ENCODE peak calls at places on chromosome 17, in four cellular contexts. One of them, this sample, is unnamed.

GRCh38 chr17:77772461-77772897 is 186.0 kb upstream of the TNRC6C start:
- DNase-seq in uterus: no peak
- DNase-seq in DMS 273 treated with DMSO at 0.1 percent for 48 hours: peak
- DNase-seq in A549: peak
- DNase-seq in this sample: no peak

GRCh38 chr17:21842332-21843317 is 150.3 kb downstream of the KCNJ18 start:
- DNase-seq in DMS 273 treated with DMSO at 0.1 percent for 48 hours: no peak
- DNase-seq in uterus: no peak
- DNase-seq in A549: no peak
- DNase-seq in this sample: no peak

GRCh38 chr17:44587339-44587738 is 30.1 kb downstream of the FZD2 start:
- DNase-seq in DMS 273 treated with DMSO at 0.1 percent for 48 hours: no peak
- DNase-seq in uterus: peak
- DNase-seq in A549: peak
- DNase-seq in this sample: no peak

GRCh38 chr17:50872710-50873424 is 6.7 kb upstream of the TOB1 start:
- DNase-seq in A549: no peak
- DNase-seq in DMS 273 treated with DMSO at 0.1 percent for 48 hours: no peak
- DNase-seq in uterus: no peak
- DNase-seq in this sample: no peak

GRCh38 chr17:16927641-16928321 is 44.1 kb downstream of the TNFRSF13B start:
- DNase-seq in uterus: no peak
- DNase-seq in A549: no peak
- DNase-seq in DMS 273 treated with DMSO at 0.1 percent for 48 hours: no peak
- DNase-seq in this sample: no peak

GRCh38 chr17:7261377-7262191 is 694 bp downstream of the CLDN7 start:
- DNase-seq in uterus: no peak
- DNase-seq in A549: no peak
- DNase-seq in DMS 273 treated with DMSO at 0.1 percent for 48 hours: no peak
- DNase-seq in this sample: no peak

GRCh38 chr17:64262422-64263260 is at the start of gene TEX2:
- DNase-seq in A549: peak
- DNase-seq in uterus: peak
- DNase-seq in DMS 273 treated with DMSO at 0.1 percent for 48 hours: peak
- DNase-seq in this sample: no peak

GRCh38 chr17:77905766-77906165 is 52.7 kb upstream of the TNRC6C start:
- DNase-seq in DMS 273 treated with DMSO at 0.1 percent for 48 hours: no peak
- DNase-seq in A549: no peak
- DNase-seq in uterus: no peak
- DNase-seq in this sample: no peak

GRCh38 chr17:57737450-57737849 is 7.6 kb downstream of the CCDC182 start:
- DNase-seq in DMS 273 treated with DMSO at 0.1 percent for 48 hours: no peak
- DNase-seq in A549: no peak
- DNase-seq in uterus: no peak
- DNase-seq in this sample: no peak

GRCh38 chr17:68594552-68594951 is 6.6 kb downstream of the FAM20A start:
- DNase-seq in A549: no peak
- DNase-seq in uterus: no peak
- DNase-seq in DMS 273 treated with DMSO at 0.1 percent for 48 hours: no peak
- DNase-seq in this sample: no peak

GRCh38 chr17:74427048-74427762 is 4.7 kb upstream of the GPRC5C start:
- DNase-seq in uterus: no peak
- DNase-seq in A549: no peak
- DNase-seq in DMS 273 treated with DMSO at 0.1 percent for 48 hours: peak
- DNase-seq in this sample: no peak

GRCh38 chr17:2137342-2138098 is 82.6 kb downstream of the HIC1 start:
- DNase-seq in A549: no peak
- DNase-seq in uterus: peak
- DNase-seq in DMS 273 treated with DMSO at 0.1 percent for 48 hours: no peak
- DNase-seq in this sample: no peak

GRCh38 chr17:50634123-50634914 is at the start of gene ABCC3:
- DNase-seq in uterus: no peak
- DNase-seq in A549: peak
- DNase-seq in DMS 273 treated with DMSO at 0.1 percent for 48 hours: no peak
- DNase-seq in this sample: no peak

GRCh38 chr17:43383372-43383771 is 15.4 kb upstream of the ARL4D start:
- DNase-seq in DMS 273 treated with DMSO at 0.1 percent for 48 hours: no peak
- DNase-seq in uterus: no peak
- DNase-seq in A549: no peak
- DNase-seq in this sample: no peak

GRCh38 chr17:32150358-32150757 is 8.1 kb downstream of the RHOT1 start:
- DNase-seq in A549: no peak
- DNase-seq in DMS 273 treated with DMSO at 0.1 percent for 48 hours: no peak
- DNase-seq in uterus: no peak
- DNase-seq in this sample: no peak

GRCh38 chr17:38410201-38410600 is 18.1 kb upstream of the ARHGAP23 start:
- DNase-seq in DMS 273 treated with DMSO at 0.1 percent for 48 hours: no peak
- DNase-seq in uterus: no peak
- DNase-seq in A549: no peak
- DNase-seq in this sample: no peak

GRCh38 chr17:28926786-28927185 is 23.9 kb upstream of the DHRS13 start:
- DNase-seq in A549: no peak
- DNase-seq in DMS 273 treated with DMSO at 0.1 percent for 48 hours: no peak
- DNase-seq in uterus: no peak
- DNase-seq in this sample: no peak

GRCh38 chr17:40345161-40346034 is 19.1 kb downstream of the GJD3 start:
- DNase-seq in DMS 273 treated with DMSO at 0.1 percent for 48 hours: no peak
- DNase-seq in A549: peak
- DNase-seq in uterus: peak
- DNase-seq in this sample: no peak

GRCh38 chr17:81428121-81428515 is 32.9 kb downstream of the BAHCC1 start:
- DNase-seq in A549: no peak
- DNase-seq in uterus: no peak
- DNase-seq in DMS 273 treated with DMSO at 0.1 percent for 48 hours: peak
- DNase-seq in this sample: no peak

GRCh38 chr17:41687828-41688640 is 651 bp upstream of the EIF1 start:
- DNase-seq in A549: no peak
- DNase-seq in uterus: peak
- DNase-seq in DMS 273 treated with DMSO at 0.1 percent for 48 hours: peak
- DNase-seq in this sample: no peak

GRCh38 chr17:38609280-38610031 is 3.7 kb upstream of the SRCIN1 start:
- DNase-seq in A549: no peak
- DNase-seq in uterus: no peak
- DNase-seq in DMS 273 treated with DMSO at 0.1 percent for 48 hours: no peak
- DNase-seq in this sample: no peak

GRCh38 chr17:49898547-49899490 is 51.0 kb upstream of the TAC4 start:
- DNase-seq in A549: peak
- DNase-seq in DMS 273 treated with DMSO at 0.1 percent for 48 hours: no peak
- DNase-seq in uterus: no peak
- DNase-seq in this sample: no peak

GRCh38 chr17:78302478-78302877 is 57.4 kb downstream of the SOCS3 start:
- DNase-seq in uterus: no peak
- DNase-seq in A549: no peak
- DNase-seq in DMS 273 treated with DMSO at 0.1 percent for 48 hours: no peak
- DNase-seq in this sample: no peak

This sample was measured in NCI-H187 treated with DMSO at 0.1 percent for 48 hours.